ENCODE peak calls at places on chromosome 19, in five cellular contexts. One of them, this sample, is unnamed.

GRCh38 chr19:38290631-38291147 is 13.4 kb upstream of the C19orf33 start:
- DNase-seq in SHP77: no peak
- DNase-seq in HS-5: peak
- DNase-seq in T-helper 2 cell: no peak
- DNase-seq in psoas muscle: no peak
- DNase-seq in this sample: no peak

GRCh38 chr19:17075860-17076538 is 422 bp downstream of the MYO9B start:
- DNase-seq in HS-5: no peak
- DNase-seq in psoas muscle: peak
- DNase-seq in SHP77: no peak
- DNase-seq in T-helper 2 cell: peak
- DNase-seq in this sample: peak

GRCh38 chr19:5253403-5254110 is 87.1 kb downstream of the PTPRS start:
- DNase-seq in psoas muscle: no peak
- DNase-seq in T-helper 2 cell: no peak
- DNase-seq in SHP77: no peak
- DNase-seq in HS-5: no peak
- DNase-seq in this sample: no peak

GRCh38 chr19:44588753-44589112 is 24.6 kb upstream of the IGSF23 start:
- DNase-seq in SHP77: no peak
- DNase-seq in T-helper 2 cell: no peak
- DNase-seq in HS-5: no peak
- DNase-seq in psoas muscle: no peak
- DNase-seq in this sample: no peak

GRCh38 chr19:34925278-34925855 is 1.3 kb upstream of the ZNF30 start:
- DNase-seq in SHP77: no peak
- DNase-seq in HS-5: no peak
- DNase-seq in T-helper 2 cell: no peak
- DNase-seq in psoas muscle: peak
- DNase-seq in this sample: no peak

GRCh38 chr19:22144394-22144793 is 52.4 kb downstream of the ZNF676 start:
- DNase-seq in SHP77: no peak
- DNase-seq in psoas muscle: no peak
- DNase-seq in HS-5: no peak
- DNase-seq in T-helper 2 cell: no peak
- DNase-seq in this sample: no peak

GRCh38 chr19:50416034-50416814 is 2.5 kb upstream of the SPIB start:
- DNase-seq in T-helper 2 cell: no peak
- DNase-seq in SHP77: no peak
- DNase-seq in HS-5: no peak
- DNase-seq in psoas muscle: no peak
- DNase-seq in this sample: no peak

GRCh38 chr19:40804783-40805242 is 5.8 kb downstream of the EGLN2 start:
- DNase-seq in SHP77: no peak
- DNase-seq in psoas muscle: no peak
- DNase-seq in T-helper 2 cell: no peak
- DNase-seq in HS-5: no peak
- DNase-seq in this sample: no peak

GRCh38 chr19:31943778-31944177 is 401.6 kb upstream of the ZNF507 start:
- DNase-seq in HS-5: no peak
- DNase-seq in T-helper 2 cell: no peak
- DNase-seq in psoas muscle: no peak
- DNase-seq in SHP77: no peak
- DNase-seq in this sample: no peak

GRCh38 chr19:54805665-54806515 is 2.5 kb downstream of the KIR2DL4 start:
- DNase-seq in HS-5: no peak
- DNase-seq in T-helper 2 cell: no peak
- DNase-seq in psoas muscle: no peak
- DNase-seq in SHP77: no peak
- DNase-seq in this sample: no peak

GRCh38 chr19:20453424-20453938 is 112.1 kb downstream of the ZNF737 start:
- DNase-seq in psoas muscle: no peak
- DNase-seq in SHP77: no peak
- DNase-seq in HS-5: no peak
- DNase-seq in T-helper 2 cell: no peak
- DNase-seq in this sample: no peak

GRCh38 chr19:18434411-18435184 is 3.3 kb downstream of the ISYNA1 start:
- DNase-seq in T-helper 2 cell: no peak
- DNase-seq in HS-5: no peak
- DNase-seq in psoas muscle: no peak
- DNase-seq in SHP77: no peak
- DNase-seq in this sample: no peak

GRCh38 chr19:48735031-48735615 is 5.3 kb downstream of the RASIP1 start:
- DNase-seq in HS-5: no peak
- DNase-seq in psoas muscle: no peak
- DNase-seq in SHP77: no peak
- DNase-seq in T-helper 2 cell: no peak
- DNase-seq in this sample: no peak

GRCh38 chr19:10122066-10122465 is 2.4 kb upstream of the EIF3G start:
- DNase-seq in psoas muscle: no peak
- DNase-seq in T-helper 2 cell: no peak
- DNase-seq in SHP77: no peak
- DNase-seq in HS-5: no peak
- DNase-seq in this sample: no peak

This sample was measured in left ventricle myocardium inferior.